ENCODE peak calls at places on chromosomes 4 and X, in nine cellular contexts. C is SJSA1; G is fibroblast of lung; K is H9; E is Panc1; R is uterus; V is endothelial cell of umbilical vein; W is left ventricle myocardium inferior; I is CD8-positive, alpha-beta memory T cell. A is an unnamed sample.

GRCh38 chrX:64398088-64398487 is 2.8 kb upstream of the MTMR8 start:
- DNase-seq in V (no peak), C (no peak), I (no peak), K (no peak), E (no peak), R (no peak), G (no peak), W (no peak), A (no peak)

GRCh38 chr4:126318376-126318775 is 1003.6 kb downstream of the FAT4 start:
- DNase-seq in G (no peak), R (no peak), C (no peak), E (no peak), W (no peak), I (no peak), V (no peak), K (no peak), A (no peak)

GRCh38 chr4:48261288-48261687 is 8.3 kb downstream of the TEC start:
- DNase-seq in G (peak), E (no peak), V (no peak), K (no peak), I (no peak), C (no peak), W (no peak), R (no peak), A (no peak)

GRCh38 chrX:115562492-115562872 is 1.5 kb downstream of the PLS3 start:
- DNase-seq in W (no peak), C (no peak), V (peak), I (no peak), K (peak), G (peak), E (no peak), R (no peak), A (no peak)

GRCh38 chr4:992297-993110 is 700 bp downstream of the SLC26A1 start:
- DNase-seq in G (no peak), I (no peak), W (no peak), C (no peak), K (no peak), V (peak), E (peak), R (no peak), A (no peak)

GRCh38 chr4:151004222-151004621 is 10.9 kb downstream of the LRBA start:
- DNase-seq in G (peak), V (peak), C (no peak), I (no peak), K (no peak), R (no peak), E (peak), W (no peak), A (no peak)

GRCh38 chrX:3231766-3232165 is 114.7 kb downstream of the MXRA5 start:
- DNase-seq in W (no peak), V (no peak), G (peak), I (no peak), K (no peak), R (no peak), C (no peak), E (no peak), A (no peak)

GRCh38 chr4:31655328-31655727 is 935.2 kb downstream of the PCDH7 start:
- DNase-seq in G (peak), C (no peak), I (no peak), K (no peak), V (no peak), W (no peak), R (no peak), E (no peak), A (no peak)

GRCh38 chr4:2827071-2827873 is 16.4 kb upstream of the ADD1 start:
- DNase-seq in C (no peak), V (no peak), W (peak), E (no peak), K (no peak), I (no peak), G (no peak), R (no peak), A (no peak)

GRCh38 chr4:126441173-126441810 is 1126.5 kb downstream of the FAT4 start:
- DNase-seq in V (no peak), W (no peak), G (peak), K (no peak), R (no peak), E (no peak), C (no peak), I (no peak), A (no peak)

GRCh38 chr4:6494431-6495295 is 22.2 kb upstream of the PPP2R2C start:
- DNase-seq in R (no peak), K (peak), C (no peak), V (no peak), W (no peak), I (no peak), G (no peak), E (no peak), A (no peak)

GRCh38 chr4:125741825-125742452 is 427.2 kb downstream of the FAT4 start:
- DNase-seq in V (peak), E (no peak), G (peak), K (no peak), W (no peak), I (no peak), C (no peak), R (no peak), A (no peak)

GRCh38 chr4:100590308-100590707 is 72.5 kb upstream of the EMCN start:
- DNase-seq in C (no peak), E (no peak), V (no peak), R (no peak), W (no peak), I (no peak), K (no peak), G (peak), A (no peak)

GRCh38 chrX:75155454-75155829 is 641 bp downstream of the ABCB7 start:
- DNase-seq in K (no peak), V (peak), R (no peak), G (peak), E (no peak), I (no peak), C (no peak), W (no peak), A (no peak)
- H3K27ac ChIP-seq in K (no peak), V (peak), R (peak), G (no peak), E (peak), I (peak), C (peak), W (peak), A (no peak)

GRCh38 chrX:38087594-38087993 is 81.2 kb downstream of the SYTL5 start:
- DNase-seq in V (no peak), I (no peak), E (no peak), G (no peak), R (no peak), W (no peak), K (no peak), C (no peak), A (no peak)
- H3K27ac ChIP-seq in V (no peak), I (no peak), E (no peak), G (no peak), R (no peak), W (no peak), K (no peak), C (no peak), A (no peak)

GRCh38 chrX:10070714-10071436 is 85.9 kb upstream of the CLCN4 start:
- DNase-seq in C (no peak), V (no peak), R (no peak), E (no peak), I (no peak), G (no peak), W (no peak), K (no peak), A (no peak)

GRCh38 chrX:10072786-10073568 is 83.8 kb upstream of the CLCN4 start:
- DNase-seq in G (no peak), W (no peak), V (no peak), E (no peak), K (no peak), R (no peak), C (no peak), I (no peak), A (peak)

GRCh38 chrX:10074241-10074941 is 82.4 kb upstream of the CLCN4 start:
- DNase-seq in V (no peak), K (no peak), G (no peak), C (no peak), I (no peak), R (no peak), E (no peak), W (no peak), A (no peak)

GRCh38 chrX:10076765-10077164 is 80.0 kb upstream of the CLCN4 start:
- DNase-seq in C (no peak), W (no peak), I (no peak), K (no peak), G (no peak), R (no peak), V (no peak), E (no peak), A (no peak)

GRCh38 chrX:10071451-10072163 is 85.2 kb upstream of the CLCN4 start:
- DNase-seq in G (no peak), K (no peak), R (no peak), V (peak), C (no peak), E (no peak), W (no peak), I (no peak), A (no peak)
- H3K27ac ChIP-seq in G (no peak), K (no peak), R (no peak), V (no peak), C (no peak), E (no peak), W (no peak), I (no peak), A (peak)

GRCh38 chr4:156228706-156229105 is 275.0 kb upstream of the CTSO start:
- DNase-seq in R (no peak), I (no peak), C (no peak), E (no peak), V (no peak), W (no peak), K (no peak), G (no peak), A (no peak)

GRCh38 chr4:156227321-156227720 is 273.7 kb upstream of the CTSO start:
- DNase-seq in G (no peak), W (no peak), E (no peak), V (no peak), R (no peak), C (no peak), K (no peak), I (no peak), A (no peak)

DNA sequence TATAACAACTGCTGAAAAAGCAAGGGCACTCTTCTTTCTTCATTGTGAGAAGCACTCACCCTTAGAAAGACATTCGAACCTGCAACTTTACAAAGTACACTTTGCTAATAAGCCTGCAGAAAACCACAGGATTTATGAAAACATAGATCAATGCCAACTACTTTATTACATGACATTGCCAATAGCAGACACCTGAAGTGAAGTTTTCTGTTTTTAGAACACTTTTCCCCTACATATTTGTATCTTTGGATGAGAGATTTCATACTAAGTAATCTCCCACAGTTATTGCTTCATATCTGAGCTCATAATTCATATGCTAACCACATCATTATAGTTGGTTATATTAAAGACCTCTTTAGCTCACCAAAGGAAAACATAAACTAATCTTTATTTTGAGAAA is 276.5 kb upstream of the CTSO start:
- DNase-seq in K (no peak), R (no peak), E (no peak), V (no peak), I (no peak), C (no peak), G (no peak), W (no peak), A (no peak)
- H3K27ac ChIP-seq in K (no peak), R (no peak), E (no peak), V (no peak), I (no peak), C (no peak), G (no peak), W (no peak), A (no peak)

GRCh38 chr4:36207808-36208207 is 36.5 kb downstream of the ARAP2 start:
- DNase-seq in K (no peak), R (no peak), G (no peak), V (no peak), I (no peak), C (no peak), E (no peak), W (no peak), A (no peak)

GRCh38 chr4:36209941-36210663 is 34.2 kb downstream of the ARAP2 start:
- DNase-seq in V (no peak), W (no peak), K (no peak), I (no peak), G (no peak), C (no peak), E (no peak), R (no peak), A (no peak)

GRCh38 chr4:36207367-36207766 is 36.9 kb downstream of the ARAP2 start:
- DNase-seq in W (no peak), R (no peak), C (no peak), V (no peak), G (no peak), E (no peak), I (no peak), K (no peak), A (no peak)

GRCh38 chr4:36206586-36206985 is 37.7 kb downstream of the ARAP2 start:
- DNase-seq in C (no peak), V (no peak), K (no peak), G (no peak), R (no peak), W (no peak), E (no peak), I (no peak), A (no peak)

GRCh38 chr4:36208884-36209473 is 35.3 kb downstream of the ARAP2 start:
- DNase-seq in G (no peak), K (no peak), R (no peak), C (no peak), I (peak), E (no peak), W (no peak), V (no peak), A (no peak)
- H3K27ac ChIP-seq in G (no peak), K (no peak), R (no peak), C (no peak), I (no peak), E (no peak), W (no peak), V (no peak), A (peak)

GRCh38 chr4:184427687-184428086 is 46.7 kb downstream of the IRF2 start:
- DNase-seq in K (no peak), E (no peak), G (peak), I (no peak), R (no peak), V (peak), W (no peak), C (no peak), A (no peak)
- H3K27ac ChIP-seq in K (no peak), E (no peak), G (no peak), I (no peak), R (no peak), V (no peak), W (peak), C (no peak), A (no peak)

GRCh38 chr4:113468165-113469022 is 293.1 kb downstream of the CAMK2D start:
- DNase-seq in I (no peak), W (peak), R (peak), E (peak), V (peak), C (peak), K (peak), G (peak), A (no peak)
- H3K27ac ChIP-seq in I (no peak), W (peak), R (peak), E (peak), V (peak), C (peak), K (peak), G (peak), A (peak)

DNA sequence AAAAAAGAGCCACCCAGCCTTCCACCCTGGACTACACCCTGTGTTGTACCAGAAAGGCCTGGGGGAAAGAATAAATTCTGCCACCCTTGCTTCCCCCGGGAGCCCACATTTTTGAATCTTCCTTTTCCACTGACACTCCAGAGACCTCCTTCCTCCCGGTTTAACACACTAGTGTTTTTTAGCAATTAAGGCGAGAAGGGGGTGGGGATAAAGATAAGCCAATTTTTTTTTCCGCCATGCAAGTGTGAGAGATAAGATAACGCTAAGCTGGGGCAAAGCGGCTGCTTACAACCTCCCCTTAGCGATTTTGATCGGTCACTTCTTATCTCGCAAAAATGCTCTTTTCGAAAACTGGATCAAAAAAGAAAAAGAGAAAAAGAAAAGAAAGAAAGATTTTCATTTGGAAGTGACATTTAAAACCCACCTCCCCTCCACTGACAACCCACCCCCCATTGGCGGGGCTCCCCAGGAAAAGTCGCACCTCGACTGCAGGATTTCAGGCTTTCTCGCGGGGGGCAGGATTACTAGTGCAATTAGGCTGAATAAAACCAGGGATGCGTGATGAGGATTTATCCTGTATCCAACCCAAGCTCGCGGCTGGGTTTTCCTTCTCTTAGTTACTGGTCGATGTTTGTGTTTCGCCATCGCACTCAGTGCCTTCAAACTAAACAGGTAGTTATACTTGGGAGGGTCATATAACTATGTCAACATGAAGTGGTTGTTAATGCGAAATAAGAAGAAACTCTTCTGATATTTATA is 6.0 kb upstream of the BCOR start:
- DNase-seq in V (no peak), E (no peak), W (no peak), C (no peak), I (no peak), R (no peak), G (no peak), K (no peak), A (no peak)
- H3K27ac ChIP-seq in V (no peak), E (peak), W (no peak), C (no peak), I (no peak), R (peak), G (no peak), K (no peak), A (no peak)

GRCh38 chr4:168864831-168865541 is 145.1 kb downstream of the CBR4 start:
- DNase-seq in K (peak), W (no peak), V (no peak), G (peak), R (no peak), I (no peak), C (no peak), E (no peak), A (no peak)
- H3K27ac ChIP-seq in K (peak), W (peak), V (no peak), G (peak), R (peak), I (no peak), C (no peak), E (no peak), A (no peak)

DNA sequence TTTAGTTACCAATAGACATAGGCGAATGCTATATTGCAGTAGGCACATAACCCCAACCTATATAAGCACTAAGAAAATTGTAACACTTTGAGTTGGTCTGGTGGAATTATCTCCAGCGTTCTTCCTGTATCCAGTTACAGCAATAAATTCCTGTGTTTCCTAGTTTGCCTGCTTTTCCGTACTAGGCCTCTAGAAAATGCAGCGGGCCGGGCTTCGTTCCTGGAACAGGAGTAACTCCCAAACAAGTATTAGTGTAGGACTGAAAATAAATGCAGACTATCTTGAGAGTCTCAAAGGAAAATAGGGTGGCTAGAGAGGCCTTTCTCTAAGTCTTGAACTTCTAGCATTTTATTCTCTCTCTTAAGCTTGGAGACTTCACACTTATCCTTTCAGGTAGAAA is 159.8 kb downstream of the OR13H1 start:
- DNase-seq in R (peak), C (no peak), K (no peak), E (no peak), G (no peak), I (no peak), V (no peak), W (no peak), A (no peak)
- H3K27ac ChIP-seq in R (peak), C (peak), K (no peak), E (peak), G (no peak), I (no peak), V (no peak), W (no peak), A (no peak)

A was measured in substantia nigra.